ENCODE peak calls at places on chromosomes 11 and 22, in four cellular contexts. X is IMR-90; Q is endodermal cell; I is CD4-positive, alpha-beta T cell. N is an unnamed sample.
A peak's percentile ranks its signal among the peaks of the same experiment; 100 is the strongest.

GRCh38 chr11:121595717-121596156 is 143.0 kb upstream of the SORL1-AS1 start:
- DNase-seq in X (peak; percentile 100), Q (no peak), I (no peak), N (no peak)

GRCh38 chr11:107591098-107591445 is at the start of gene ELMOD1:
- DNase-seq in X (peak; percentile 23), Q (peak; percentile 85), I (peak; percentile 23), N (peak; percentile 54)

GRCh38 chr11:116043857-116044256 is 539.6 kb upstream of the CADM1 start:
- DNase-seq in X (no peak), Q (no peak), I (no peak), N (no peak)

GRCh38 chr11:108148549-108148948 is 27.2 kb downstream of the ACAT1 start:
- DNase-seq in X (no peak), Q (no peak), I (no peak), N (no peak)

GRCh38 chr22:29382575-29383328 is 5.6 kb downstream of the AP1B1 start:
- DNase-seq in X (no peak), Q (no peak), I (no peak), N (no peak)

GRCh38 chr11:127651175-127651887 is 650.8 kb upstream of the KIRREL3 start:
- DNase-seq in X (peak; percentile 94), Q (no peak), I (no peak), N (no peak)

GRCh38 chr11:42253156-42253555 is 793.7 kb upstream of the LRRC4C start:
- DNase-seq in X (no peak), Q (no peak), I (no peak), N (no peak)

GRCh38 chr22:24437820-24438328 is 10.5 kb downstream of the ADORA2A start:
- DNase-seq in X (no peak), Q (peak; percentile 24), I (no peak), N (no peak)

GRCh38 chr11:96329419-96329818 is 13.6 kb downstream of the MAML2 start:
- DNase-seq in X (no peak), Q (no peak), I (no peak), N (no peak)

GRCh38 chr11:125455851-125456250 is 40.2 kb downstream of the FEZ1 start:
- DNase-seq in X (no peak), Q (peak; percentile 32), I (no peak), N (no peak)

GRCh38 chr11:93131709-93132108 is 66.1 kb downstream of the SLC36A4 start:
- DNase-seq in X (no peak), Q (peak; percentile 63), I (no peak), N (no peak)

GRCh38 chr22:31187627-31188026 is 24.5 kb upstream of the LIMK2 start:
- DNase-seq in X (no peak), Q (no peak), I (no peak), N (no peak)

GRCh38 chr11:64638017-64638664 is 47.1 kb downstream of the SLC22A12 start:
- DNase-seq in X (no peak), Q (peak; percentile 82), I (no peak), N (no peak)

GRCh38 chr22:46883547-46883946 is 121.1 kb downstream of the TBC1D22A start:
- DNase-seq in X (no peak), Q (no peak), I (no peak), N (no peak)

GRCh38 chr11:71252782-71253730 is 679 bp upstream of the SHANK2 start:
- DNase-seq in X (peak; percentile 68), Q (peak; percentile 86), I (no peak), N (no peak)

GRCh38 chr22:35540600-35541253 is at the start of gene RASD2:
- DNase-seq in X (peak; percentile 19), Q (peak; percentile 78), I (no peak), N (no peak)

GRCh38 chr22:20099099-20099711 is 16.7 kb upstream of the RANBP1 start:
- DNase-seq in X (no peak), Q (no peak), I (no peak), N (no peak)

GRCh38 chr11:29432719-29433325 is 584.0 kb downstream of the KCNA4 start:
- DNase-seq in X (peak; percentile 6), Q (no peak), I (no peak), N (no peak)

GRCh38 chr22:35523167-35523928 is 17.3 kb upstream of the RASD2 start:
- DNase-seq in X (no peak), Q (no peak), I (no peak), N (no peak)

GRCh38 chr11:44309483-44310197 is at the start of gene ALX4:
- DNase-seq in X (no peak), Q (peak; percentile 87), I (no peak), N (no peak)

GRCh38 chr22:37121887-37122591 is 12.5 kb upstream of the TMPRSS6 start:
- DNase-seq in X (peak; percentile 37), Q (peak; percentile 81), I (peak; percentile 95), N (no peak)

GRCh38 chr11:67523556-67524479 is 572 bp upstream of the CABP2 start:
- DNase-seq in X (no peak), Q (no peak), I (no peak), N (no peak)

GRCh38 chr11:127843483-127844396 is 743.6 kb downstream of the ETS1 start:
- DNase-seq in X (peak; percentile 55), Q (peak; percentile 95), I (peak; percentile 22), N (peak; percentile 26)

GRCh38 chr11:64500176-64501013 is 90.6 kb upstream of the SLC22A12 start:
- DNase-seq in X (no peak), Q (no peak), I (no peak), N (no peak)

GRCh38 chr22:30205281-30206115 is 41.1 kb downstream of the LIF start:
- DNase-seq in X (peak; percentile 100), Q (no peak), I (no peak), N (no peak)

GRCh38 chr22:17920145-17920605 is 104.2 kb downstream of the MICAL3 start:
- DNase-seq in X (peak; percentile 62), Q (peak; percentile 88), I (no peak), N (no peak)

GRCh38 chr22:17920992-17921650 is 103.2 kb downstream of the MICAL3 start:
- DNase-seq in X (no peak), Q (no peak), I (no peak), N (no peak)

GRCh38 chr22:17919276-17920144 is 104.9 kb downstream of the MICAL3 start:
- DNase-seq in X (no peak), Q (peak; percentile 83), I (no peak), N (no peak)

GRCh38 chr22:17917490-17917983 is 106.8 kb downstream of the MICAL3 start:
- DNase-seq in X (no peak), Q (no peak), I (no peak), N (no peak)

DNA sequence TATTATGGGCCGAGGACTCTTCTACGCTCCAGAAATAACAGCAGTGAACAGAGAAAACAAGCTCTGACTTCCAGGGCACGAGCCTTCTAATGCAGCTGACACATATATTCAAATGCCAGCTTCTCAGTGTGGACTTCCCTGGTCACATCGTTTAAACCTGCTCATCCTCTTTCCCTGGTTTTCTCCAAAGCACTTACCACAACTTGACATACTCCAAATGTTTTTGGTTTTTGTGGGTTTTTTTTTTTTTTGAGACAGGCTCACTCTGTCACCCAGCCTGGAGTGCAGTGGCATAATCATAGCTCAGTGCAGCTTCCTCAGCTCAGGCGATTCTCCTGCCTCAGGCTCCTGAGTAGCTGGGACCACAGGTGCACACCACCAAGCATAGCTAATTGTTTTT is 105.5 kb downstream of the MICAL3 start:
- DNase-seq in X (peak; percentile 64), Q (no peak), I (no peak), N (no peak)
- H3K27ac ChIP-seq in X (no peak overlapping the region), Q (no peak overlapping the region), I (no peak overlapping the region), N (no peak overlapping the region)

GRCh38 chr22:26416670-26417270 is 12.3 kb upstream of the ASPHD2 start:
- DNase-seq in X (peak; percentile 73), Q (peak; percentile 87), I (no peak), N (no peak)
- H3K27ac ChIP-seq in X (no peak overlapping the region), Q (no peak overlapping the region), I (no peak overlapping the region), N (no peak overlapping the region)

GRCh38 chr22:23306926-23307325 is 126.6 kb downstream of the BCR start:
- DNase-seq in X (no peak), Q (no peak), I (no peak), N (no peak)

GRCh38 chr22:23306438-23306921 is 126.2 kb downstream of the BCR start:
- DNase-seq in X (peak; percentile 74), Q (no peak), I (no peak), N (no peak)

GRCh38 chr22:23305321-23305910 is 125.1 kb downstream of the BCR start:
- DNase-seq in X (peak; percentile 80), Q (no peak), I (no peak), N (peak; percentile 47)

GRCh38 chr22:23302171-23303002 is 122.1 kb downstream of the BCR start:
- DNase-seq in X (no peak), Q (no peak), I (no peak), N (no peak)

DNA sequence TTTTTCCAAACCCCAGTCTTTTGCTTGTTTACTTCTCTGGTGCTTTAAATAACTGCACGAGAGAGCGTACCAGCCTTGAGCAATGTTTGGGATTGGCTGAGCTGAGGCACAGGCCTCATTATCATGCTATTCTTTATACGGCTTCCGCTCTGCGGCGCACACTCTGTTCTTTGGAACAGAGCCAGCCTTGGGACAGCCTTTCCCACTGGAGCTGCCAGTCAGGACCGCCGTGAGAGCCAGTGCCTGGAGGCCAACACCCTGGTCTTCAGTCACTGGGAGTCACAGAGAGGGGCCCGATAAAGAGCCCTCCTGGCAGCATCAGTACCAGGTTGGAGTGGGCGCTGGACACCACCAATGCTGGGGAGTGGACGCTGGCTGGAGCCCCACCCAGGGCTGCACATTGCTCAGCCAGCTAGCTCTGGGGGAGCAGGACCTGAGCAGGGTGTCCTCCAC is 125.6 kb downstream of the BCR start:
- DNase-seq in X (peak; percentile 81), Q (no peak), I (no peak), N (peak; percentile 65)
- H3K27ac ChIP-seq in X (peak overlapping the region; percentile 51), Q (peak overlapping the region; percentile 24), I (no peak overlapping the region), N (peak overlapping the region; percentile 91)

DNA sequence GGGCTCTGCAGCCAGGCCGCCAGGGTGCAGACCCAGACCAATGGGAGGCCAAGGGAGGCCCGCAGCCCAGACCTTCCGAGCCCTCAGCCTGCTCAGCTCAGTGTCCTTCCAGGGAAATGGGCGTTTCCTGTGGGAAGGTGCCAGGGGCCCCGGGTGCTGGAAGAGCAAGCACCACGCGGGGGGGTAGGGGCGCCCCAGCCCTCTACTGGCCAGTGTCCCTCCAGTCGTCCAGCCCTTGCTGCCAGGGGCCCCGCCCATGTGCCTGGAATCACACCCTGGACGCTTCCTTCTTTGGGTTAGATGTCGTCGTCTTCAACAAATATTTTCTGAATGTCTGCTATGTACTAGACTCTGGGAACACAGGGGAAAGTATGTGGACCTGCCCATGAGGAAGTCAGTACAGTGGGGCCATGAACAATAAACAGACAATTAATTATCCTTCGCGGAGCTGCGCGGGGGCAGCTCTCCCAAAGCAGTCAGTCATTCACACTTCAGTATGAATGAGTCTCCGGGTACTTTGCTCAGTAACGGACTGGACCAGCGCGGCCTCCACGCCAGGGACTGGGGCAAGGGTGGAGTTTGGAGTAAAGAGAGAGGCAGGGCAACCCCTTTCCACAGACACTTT is 60.2 kb downstream of the CDKN1C start:
- DNase-seq in X (peak; percentile 74), Q (no peak), I (no peak), N (no peak)
- H3K27ac ChIP-seq in X (peak overlapping the region; percentile 92), Q (peak overlapping the region; percentile 81), I (no peak overlapping the region), N (no peak overlapping the region)

GRCh38 chr11:35146711-35147110 is 7.7 kb downstream of the CD44 start:
- DNase-seq in X (peak; percentile 51), Q (no peak), I (no peak), N (no peak)
- H3K27ac ChIP-seq in X (peak overlapping the region; percentile 17), Q (no peak overlapping the region), I (no peak overlapping the region), N (no peak overlapping the region)

GRCh38 chr11:66240781-66241136 is 27.7 kb upstream of the RAB1B start:
- DNase-seq in X (no peak), Q (no peak), I (no peak), N (no peak)
- H3K27ac ChIP-seq in X (no peak overlapping the region), Q (no peak overlapping the region), I (no peak overlapping the region), N (no peak overlapping the region)

GRCh38 chr11:3049430-3050243 is 7.6 kb downstream of the CARS1 start:
- DNase-seq in X (peak; percentile 98), Q (no peak), I (peak; percentile 54), N (peak; percentile 88)
- H3K27ac ChIP-seq in X (peak overlapping the region; percentile 65), Q (peak overlapping the region; percentile 44), I (no peak overlapping the region), N (peak overlapping the region; percentile 98)

GRCh38 chr11:1479006-1479677 is 7.4 kb downstream of the MOB2 start:
- DNase-seq in X (no peak), Q (no peak), I (no peak), N (no peak)
- H3K27ac ChIP-seq in X (no peak overlapping the region), Q (no peak overlapping the region), I (no peak overlapping the region), N (no peak overlapping the region)

N was measured in substantia nigra.